ENCODE peak calls at places on chromosome 4, in six cellular contexts. One of them, this sample, is unnamed.
A peak's percentile ranks its signal among the peaks of the same experiment; 100 is the strongest.

GRCh38 chr4:149409186-149410056 is 406.2 kb downstream of the IQCM start:
- DNase-seq in GM12878: no peak
- DNase-seq in hepatocyte: no peak
- DNase-seq in endodermal cell: no peak
- DNase-seq in tibial nerve: no peak
- DNase-seq in psoas muscle: peak; percentile 44
- DNase-seq in this sample: peak; percentile 38

GRCh38 chr4:26576171-26576829 is 7.6 kb upstream of the TBC1D19 start:
- DNase-seq in GM12878: no peak
- DNase-seq in hepatocyte: peak; percentile 39
- DNase-seq in endodermal cell: peak; percentile 52
- DNase-seq in tibial nerve: no peak
- DNase-seq in psoas muscle: no peak
- DNase-seq in this sample: peak; percentile 62

GRCh38 chr4:140330311-140330900 is 43.0 kb upstream of the SCOC start:
- DNase-seq in GM12878: no peak
- DNase-seq in hepatocyte: peak; percentile 46
- DNase-seq in endodermal cell: no peak
- DNase-seq in tibial nerve: no peak
- DNase-seq in psoas muscle: no peak
- DNase-seq in this sample: peak; percentile 55

GRCh38 chr4:153651041-153651960 is 32.8 kb upstream of the TLR2 start:
- DNase-seq in GM12878: no peak
- DNase-seq in hepatocyte: no peak
- DNase-seq in endodermal cell: no peak
- DNase-seq in tibial nerve: peak; percentile 28
- DNase-seq in psoas muscle: peak; percentile 31
- DNase-seq in this sample: no peak

GRCh38 chr4:74037076-74037475 is 1.4 kb downstream of the CXCL3 start:
- DNase-seq in GM12878: no peak
- DNase-seq in hepatocyte: no peak
- DNase-seq in endodermal cell: peak; percentile 52
- DNase-seq in tibial nerve: no peak
- DNase-seq in psoas muscle: no peak
- DNase-seq in this sample: no peak

GRCh38 chr4:94534401-94535312 is 82.9 kb downstream of the PDLIM5 start:
- DNase-seq in GM12878: peak; percentile 61
- DNase-seq in hepatocyte: peak; percentile 26
- DNase-seq in endodermal cell: peak; percentile 43
- DNase-seq in tibial nerve: no peak
- DNase-seq in psoas muscle: no peak
- DNase-seq in this sample: no peak

GRCh38 chr4:52369649-52370048 is 289.5 kb downstream of the USP46 start:
- DNase-seq in GM12878: no peak
- DNase-seq in hepatocyte: no peak
- DNase-seq in endodermal cell: no peak
- DNase-seq in tibial nerve: no peak
- DNase-seq in psoas muscle: no peak
- DNase-seq in this sample: no peak

GRCh38 chr4:75995727-75996126 is 5.0 kb upstream of the SDAD1 start:
- DNase-seq in GM12878: no peak
- DNase-seq in hepatocyte: peak; percentile 78
- DNase-seq in endodermal cell: peak; percentile 61
- DNase-seq in tibial nerve: no peak
- DNase-seq in psoas muscle: no peak
- DNase-seq in this sample: peak; percentile 65

GRCh38 chr4:185142563-185142910 is 529 bp upstream of the SLC25A4 start:
- DNase-seq in GM12878: no peak
- DNase-seq in hepatocyte: no peak
- DNase-seq in endodermal cell: no peak
- DNase-seq in tibial nerve: no peak
- DNase-seq in psoas muscle: no peak
- DNase-seq in this sample: no peak

GRCh38 chr4:891747-892146 is 40.4 kb downstream of the GAK start:
- DNase-seq in GM12878: no peak
- DNase-seq in hepatocyte: no peak
- DNase-seq in endodermal cell: peak; percentile 86
- DNase-seq in tibial nerve: no peak
- DNase-seq in psoas muscle: no peak
- DNase-seq in this sample: no peak

GRCh38 chr4:57070461-57070860 is 39.7 kb downstream of the IGFBP7 start:
- DNase-seq in GM12878: no peak
- DNase-seq in hepatocyte: no peak
- DNase-seq in endodermal cell: no peak
- DNase-seq in tibial nerve: no peak
- DNase-seq in psoas muscle: no peak
- DNase-seq in this sample: no peak

GRCh38 chr4:107283587-107284559 is 247.8 kb upstream of the DKK2 start:
- DNase-seq in GM12878: no peak
- DNase-seq in hepatocyte: peak; percentile 14
- DNase-seq in endodermal cell: peak; percentile 63
- DNase-seq in tibial nerve: no peak
- DNase-seq in psoas muscle: no peak
- DNase-seq in this sample: peak; percentile 95

GRCh38 chr4:68375667-68376559 is 26.0 kb upstream of the YTHDC1 start:
- DNase-seq in GM12878: no peak
- DNase-seq in hepatocyte: peak; percentile 74
- DNase-seq in endodermal cell: peak; percentile 84
- DNase-seq in tibial nerve: no peak
- DNase-seq in psoas muscle: no peak
- DNase-seq in this sample: peak; percentile 64

GRCh38 chr4:105291920-105292319 is 145.2 kb downstream of the TET2 start:
- DNase-seq in GM12878: no peak
- DNase-seq in hepatocyte: peak; percentile 44
- DNase-seq in endodermal cell: no peak
- DNase-seq in tibial nerve: no peak
- DNase-seq in psoas muscle: no peak
- DNase-seq in this sample: peak; percentile 14

GRCh38 chr4:60590116-60590515 is 610.0 kb upstream of the ADGRL3 start:
- DNase-seq in GM12878: no peak
- DNase-seq in hepatocyte: no peak
- DNase-seq in endodermal cell: no peak
- DNase-seq in tibial nerve: no peak
- DNase-seq in psoas muscle: no peak
- DNase-seq in this sample: no peak

GRCh38 chr4:54879576-54879975 is 221.8 kb downstream of the KIT start:
- DNase-seq in GM12878: no peak
- DNase-seq in hepatocyte: peak; percentile 26
- DNase-seq in endodermal cell: no peak
- DNase-seq in tibial nerve: no peak
- DNase-seq in psoas muscle: no peak
- DNase-seq in this sample: peak; percentile 87

GRCh38 chr4:52932586-52933482 is 70.7 kb downstream of the RASL11B start:
- DNase-seq in GM12878: no peak
- DNase-seq in hepatocyte: no peak
- DNase-seq in endodermal cell: no peak
- DNase-seq in tibial nerve: no peak
- DNase-seq in psoas muscle: no peak
- DNase-seq in this sample: peak; percentile 56

GRCh38 chr4:2823301-2823670 is 20.4 kb upstream of the ADD1 start:
- DNase-seq in GM12878: no peak
- DNase-seq in hepatocyte: no peak
- DNase-seq in endodermal cell: no peak
- DNase-seq in tibial nerve: no peak
- DNase-seq in psoas muscle: peak; percentile 10
- DNase-seq in this sample: no peak

GRCh38 chr4:39205476-39205875 is 23.1 kb downstream of the WDR19 start:
- DNase-seq in GM12878: no peak
- DNase-seq in hepatocyte: no peak
- DNase-seq in endodermal cell: no peak
- DNase-seq in tibial nerve: no peak
- DNase-seq in psoas muscle: no peak
- DNase-seq in this sample: no peak

GRCh38 chr4:65880594-65880993 is 210.3 kb upstream of the EPHA5 start:
- DNase-seq in GM12878: no peak
- DNase-seq in hepatocyte: no peak
- DNase-seq in endodermal cell: no peak
- DNase-seq in tibial nerve: no peak
- DNase-seq in psoas muscle: no peak
- DNase-seq in this sample: no peak

GRCh38 chr4:57442834-57443291 is 332.7 kb upstream of the IGFBP7 start:
- DNase-seq in GM12878: no peak
- DNase-seq in hepatocyte: peak; percentile 77
- DNase-seq in endodermal cell: peak; percentile 93
- DNase-seq in tibial nerve: no peak
- DNase-seq in psoas muscle: no peak
- DNase-seq in this sample: peak; percentile 13

GRCh38 chr4:153792007-153792892 is 3.4 kb upstream of the SFRP2 start:
- DNase-seq in GM12878: no peak
- DNase-seq in hepatocyte: peak; percentile 78
- DNase-seq in endodermal cell: peak; percentile 98
- DNase-seq in tibial nerve: peak; percentile 70
- DNase-seq in psoas muscle: peak; percentile 74
- DNase-seq in this sample: no peak

GRCh38 chr4:66430856-66431255 is 760.6 kb upstream of the EPHA5 start:
- DNase-seq in GM12878: no peak
- DNase-seq in hepatocyte: peak; percentile 18
- DNase-seq in endodermal cell: peak; percentile 61
- DNase-seq in tibial nerve: no peak
- DNase-seq in psoas muscle: no peak
- DNase-seq in this sample: peak; percentile 17

GRCh38 chr4:150224896-150225591 is 146.8 kb downstream of the DCLK2 start:
- DNase-seq in GM12878: no peak
- DNase-seq in hepatocyte: no peak
- DNase-seq in endodermal cell: peak; percentile 78
- DNase-seq in tibial nerve: no peak
- DNase-seq in psoas muscle: no peak
- DNase-seq in this sample: peak; percentile 99

GRCh38 chr4:172692701-172693100 is 475.9 kb upstream of the GALNT7 start:
- DNase-seq in GM12878: no peak
- DNase-seq in hepatocyte: no peak
- DNase-seq in endodermal cell: no peak
- DNase-seq in tibial nerve: no peak
- DNase-seq in psoas muscle: no peak
- DNase-seq in this sample: no peak

GRCh38 chr4:100984901-100985300 is 362.4 kb downstream of the PPP3CA start:
- DNase-seq in GM12878: no peak
- DNase-seq in hepatocyte: no peak
- DNase-seq in endodermal cell: no peak
- DNase-seq in tibial nerve: no peak
- DNase-seq in psoas muscle: no peak
- DNase-seq in this sample: peak; percentile 66

DNA sequence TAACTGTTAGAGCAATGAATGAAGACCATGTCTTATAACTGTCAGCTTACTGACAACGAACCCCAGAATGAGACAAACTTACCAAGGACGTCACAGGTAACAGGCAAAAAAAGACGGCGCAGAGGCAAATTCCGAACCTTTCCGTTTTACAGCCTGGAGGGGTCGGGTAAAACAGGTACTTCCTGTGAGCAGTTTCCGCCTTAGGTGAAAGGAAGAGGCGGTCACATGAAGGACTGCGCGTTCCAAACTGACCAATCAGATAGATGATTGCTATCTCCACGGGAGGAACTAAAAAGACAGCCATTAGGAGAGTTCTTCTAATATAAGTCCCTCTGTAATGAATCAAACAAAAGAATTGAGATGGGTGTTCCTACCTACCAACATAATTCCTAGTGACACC is at the start of gene COX7B2:
- DNase-seq in GM12878: no peak
- DNase-seq in hepatocyte: no peak
- DNase-seq in endodermal cell: no peak
- DNase-seq in tibial nerve: no peak
- DNase-seq in psoas muscle: no peak
- DNase-seq in this sample: no peak
- H3K4me3 ChIP-seq in GM12878: no peak within 1 kb of the TSS
- H3K4me3 ChIP-seq in hepatocyte: no peak within 1 kb of the TSS
- H3K4me3 ChIP-seq in endodermal cell: no peak within 1 kb of the TSS
- H3K4me3 ChIP-seq in tibial nerve: no peak within 1 kb of the TSS
- H3K4me3 ChIP-seq in psoas muscle: no peak within 1 kb of the TSS
- H3K4me3 ChIP-seq in this sample: no peak within 1 kb of the TSS

DNA sequence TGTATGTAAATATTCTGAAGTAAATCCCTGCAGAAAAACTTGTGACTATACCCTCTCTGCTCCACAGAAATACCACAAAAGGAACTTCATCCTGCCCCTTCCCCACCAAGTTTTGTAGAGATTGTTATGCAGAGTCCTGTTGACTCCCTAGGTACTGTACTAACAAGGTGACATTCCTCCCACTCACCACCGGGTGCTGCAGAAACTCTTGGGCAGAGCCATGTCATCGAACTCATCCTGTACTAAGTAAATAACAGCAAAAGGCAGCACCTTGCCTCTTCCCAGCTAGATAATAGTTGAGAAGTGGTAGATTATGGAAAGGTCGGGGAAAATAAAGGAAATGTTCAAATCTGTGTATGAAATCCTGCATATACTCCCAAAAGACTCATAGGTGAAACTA is 233.3 kb downstream of the STPG2 start:
- DNase-seq in GM12878: no peak
- DNase-seq in hepatocyte: peak; percentile 20
- DNase-seq in endodermal cell: peak; percentile 69
- DNase-seq in tibial nerve: no peak
- DNase-seq in psoas muscle: no peak
- DNase-seq in this sample: no peak
- TF ChIP-seq CTCF in GM12878: no peak
- TF ChIP-seq CTCF in hepatocyte: no peak
- TF ChIP-seq CTCF in endodermal cell: peak; percentile 69
- TF ChIP-seq CTCF in tibial nerve: no peak
- TF ChIP-seq CTCF in psoas muscle: no peak
- TF ChIP-seq CTCF in this sample: no peak

GRCh38 chr4:128061566-128062536 is 739 bp downstream of the LARP1B start:
- DNase-seq in GM12878: no peak
- DNase-seq in hepatocyte: peak; percentile 74
- DNase-seq in endodermal cell: peak; percentile 90
- DNase-seq in tibial nerve: peak; percentile 22
- DNase-seq in psoas muscle: peak; percentile 67
- DNase-seq in this sample: peak; percentile 15

GRCh38 chr4:128056396-128056795 is 4.7 kb upstream of the LARP1B start:
- DNase-seq in GM12878: no peak
- DNase-seq in hepatocyte: no peak
- DNase-seq in endodermal cell: no peak
- DNase-seq in tibial nerve: no peak
- DNase-seq in psoas muscle: no peak
- DNase-seq in this sample: no peak

GRCh38 chr4:128060620-128061565 is at the start of gene LARP1B:
- DNase-seq in GM12878: peak; percentile 74
- DNase-seq in hepatocyte: peak; percentile 98
- DNase-seq in endodermal cell: peak; percentile 99
- DNase-seq in tibial nerve: peak; percentile 89
- DNase-seq in psoas muscle: peak; percentile 96
- DNase-seq in this sample: peak; percentile 95

GRCh38 chr4:128060130-128060619 is 937 bp upstream of the LARP1B start:
- DNase-seq in GM12878: no peak
- DNase-seq in hepatocyte: no peak
- DNase-seq in endodermal cell: no peak
- DNase-seq in tibial nerve: no peak
- DNase-seq in psoas muscle: no peak
- DNase-seq in this sample: peak; percentile 6
- H3K4me3 ChIP-seq in GM12878: peak overlapping the region; percentile 92
- H3K4me3 ChIP-seq in hepatocyte: peak overlapping the region; percentile 11
- H3K4me3 ChIP-seq in endodermal cell: peak overlapping the region; percentile 95
- H3K4me3 ChIP-seq in tibial nerve: peak overlapping the region; percentile 63
- H3K4me3 ChIP-seq in psoas muscle: peak overlapping the region; percentile 84
- H3K4me3 ChIP-seq in this sample: peak overlapping the region; percentile 77

GRCh38 chr4:40372651-40373050 is 37.5 kb downstream of the CHRNA9 start:
- DNase-seq in GM12878: no peak
- DNase-seq in hepatocyte: no peak
- DNase-seq in endodermal cell: no peak
- DNase-seq in tibial nerve: no peak
- DNase-seq in psoas muscle: no peak
- DNase-seq in this sample: no peak
- TF ChIP-seq CTCF in GM12878: no peak
- TF ChIP-seq CTCF in hepatocyte: no peak
- TF ChIP-seq CTCF in endodermal cell: no peak
- TF ChIP-seq CTCF in tibial nerve: no peak
- TF ChIP-seq CTCF in psoas muscle: no peak
- TF ChIP-seq CTCF in this sample: no peak